ENCODE peak calls at places on chromosomes 2 and 18, in five cellular contexts. One of them, this sample, is unnamed.

GRCh38 chr2:96225016-96225533 is 16.4 kb upstream of the STARD7 start:
- DNase-seq in nephron progenitor cell: no peak
- DNase-seq in CD4-positive, alpha-beta T cell: no peak
- DNase-seq in H9: no peak
- DNase-seq in heart left ventricle: no peak
- DNase-seq in this sample: no peak

GRCh38 chr2:73855526-73855925 is 26.8 kb downstream of the STAMBP start:
- DNase-seq in nephron progenitor cell: no peak
- DNase-seq in CD4-positive, alpha-beta T cell: no peak
- DNase-seq in H9: no peak
- DNase-seq in heart left ventricle: no peak
- DNase-seq in this sample: no peak

GRCh38 chr18:33871363-33872025 is 293.5 kb downstream of the ASXL3 start:
- DNase-seq in nephron progenitor cell: no peak
- DNase-seq in CD4-positive, alpha-beta T cell: no peak
- DNase-seq in H9: no peak
- DNase-seq in heart left ventricle: no peak
- DNase-seq in this sample: no peak

GRCh38 chr2:188291142-188291616 is 495 bp upstream of the GULP1 start:
- DNase-seq in nephron progenitor cell: no peak
- DNase-seq in CD4-positive, alpha-beta T cell: no peak
- DNase-seq in H9: no peak
- DNase-seq in heart left ventricle: no peak
- DNase-seq in this sample: no peak

GRCh38 chr2:46521215-46521683 is 41.9 kb downstream of the TMEM247 start:
- DNase-seq in nephron progenitor cell: no peak
- DNase-seq in CD4-positive, alpha-beta T cell: no peak
- DNase-seq in H9: no peak
- DNase-seq in heart left ventricle: peak; percentile 65
- DNase-seq in this sample: no peak

GRCh38 chr2:119982506-119982905 is 30.4 kb upstream of the EPB41L5 start:
- DNase-seq in nephron progenitor cell: no peak
- DNase-seq in CD4-positive, alpha-beta T cell: no peak
- DNase-seq in H9: no peak
- DNase-seq in heart left ventricle: no peak
- DNase-seq in this sample: no peak

GRCh38 chr2:145692971-145693478 is 1173.1 kb upstream of the ZEB2 start:
- DNase-seq in nephron progenitor cell: no peak
- DNase-seq in CD4-positive, alpha-beta T cell: no peak
- DNase-seq in H9: no peak
- DNase-seq in heart left ventricle: no peak
- DNase-seq in this sample: peak; percentile 12

GRCh38 chr2:174827371-174828369 is 63.4 kb upstream of the CHRNA1 start:
- DNase-seq in nephron progenitor cell: no peak
- DNase-seq in CD4-positive, alpha-beta T cell: no peak
- DNase-seq in H9: no peak
- DNase-seq in heart left ventricle: no peak
- DNase-seq in this sample: no peak

GRCh38 chr2:19868705-19869550 is 32.9 kb downstream of the TTC32 start:
- DNase-seq in nephron progenitor cell: peak; percentile 66
- DNase-seq in CD4-positive, alpha-beta T cell: peak; percentile 52
- DNase-seq in H9: peak; percentile 73
- DNase-seq in heart left ventricle: peak; percentile 55
- DNase-seq in this sample: no peak

GRCh38 chr2:109604597-109604996 is 9.2 kb downstream of the SEPTIN10 start:
- DNase-seq in nephron progenitor cell: no peak
- DNase-seq in CD4-positive, alpha-beta T cell: no peak
- DNase-seq in H9: no peak
- DNase-seq in heart left ventricle: no peak
- DNase-seq in this sample: no peak

GRCh38 chr2:191478754-191479679 is 198.9 kb upstream of the NABP1 start:
- DNase-seq in nephron progenitor cell: no peak
- DNase-seq in CD4-positive, alpha-beta T cell: no peak
- DNase-seq in H9: no peak
- DNase-seq in heart left ventricle: peak; percentile 51
- DNase-seq in this sample: no peak

GRCh38 chr2:197975956-197976519 is 171.6 kb downstream of the PLCL1 start:
- DNase-seq in nephron progenitor cell: no peak
- DNase-seq in CD4-positive, alpha-beta T cell: no peak
- DNase-seq in H9: no peak
- DNase-seq in heart left ventricle: no peak
- DNase-seq in this sample: no peak

GRCh38 chr2:222701709-222702108 is 30.3 kb downstream of the MOGAT1 start:
- DNase-seq in nephron progenitor cell: no peak
- DNase-seq in CD4-positive, alpha-beta T cell: no peak
- DNase-seq in H9: no peak
- DNase-seq in heart left ventricle: no peak
- DNase-seq in this sample: no peak

GRCh38 chr2:141906673-141907072 is 224.1 kb downstream of the LRP1B start:
- DNase-seq in nephron progenitor cell: no peak
- DNase-seq in CD4-positive, alpha-beta T cell: no peak
- DNase-seq in H9: no peak
- DNase-seq in heart left ventricle: no peak
- DNase-seq in this sample: no peak

GRCh38 chr2:19549821-19550220 is 191.4 kb upstream of the OSR1 start:
- DNase-seq in nephron progenitor cell: no peak
- DNase-seq in CD4-positive, alpha-beta T cell: no peak
- DNase-seq in H9: no peak
- DNase-seq in heart left ventricle: no peak
- DNase-seq in this sample: no peak

GRCh38 chr18:77054288-77054605 is 78.3 kb downstream of the MBP start:
- DNase-seq in nephron progenitor cell: no peak
- DNase-seq in CD4-positive, alpha-beta T cell: no peak
- DNase-seq in H9: no peak
- DNase-seq in heart left ventricle: no peak
- DNase-seq in this sample: no peak

GRCh38 chr2:65142515-65142914 is 12.6 kb upstream of the RAB1A start:
- DNase-seq in nephron progenitor cell: no peak
- DNase-seq in CD4-positive, alpha-beta T cell: no peak
- DNase-seq in H9: no peak
- DNase-seq in heart left ventricle: no peak
- DNase-seq in this sample: no peak

GRCh38 chr2:45067859-45068642 is 58.8 kb upstream of the SIX2 start:
- DNase-seq in nephron progenitor cell: peak; percentile 62
- DNase-seq in CD4-positive, alpha-beta T cell: no peak
- DNase-seq in H9: peak; percentile 44
- DNase-seq in heart left ventricle: no peak
- DNase-seq in this sample: no peak

GRCh38 chr2:181430406-181431199 is 26.6 kb upstream of the ITGA4 start:
- DNase-seq in nephron progenitor cell: no peak
- DNase-seq in CD4-positive, alpha-beta T cell: no peak
- DNase-seq in H9: no peak
- DNase-seq in heart left ventricle: no peak
- DNase-seq in this sample: no peak

GRCh38 chr2:100041946-100042345 is 100.4 kb downstream of the AFF3 start:
- DNase-seq in nephron progenitor cell: peak; percentile 28
- DNase-seq in CD4-positive, alpha-beta T cell: no peak
- DNase-seq in H9: no peak
- DNase-seq in heart left ventricle: no peak
- DNase-seq in this sample: no peak

GRCh38 chr2:46653539-46653938 is 174.2 kb downstream of the TMEM247 start:
- DNase-seq in nephron progenitor cell: no peak
- DNase-seq in CD4-positive, alpha-beta T cell: no peak
- DNase-seq in H9: no peak
- DNase-seq in heart left ventricle: no peak
- DNase-seq in this sample: no peak

GRCh38 chr2:46306988-46307655 is 9.9 kb downstream of the EPAS1 start:
- DNase-seq in nephron progenitor cell: no peak
- DNase-seq in CD4-positive, alpha-beta T cell: no peak
- DNase-seq in H9: no peak
- DNase-seq in heart left ventricle: peak; percentile 50
- DNase-seq in this sample: no peak

GRCh38 chr2:22904126-22904684 is 480.8 kb upstream of the KLHL29 start:
- DNase-seq in nephron progenitor cell: peak; percentile 72
- DNase-seq in CD4-positive, alpha-beta T cell: no peak
- DNase-seq in H9: peak; percentile 67
- DNase-seq in heart left ventricle: no peak
- DNase-seq in this sample: no peak

GRCh38 chr2:83055338-83056010 is 1403.6 kb downstream of the SUCLG1 start:
- DNase-seq in nephron progenitor cell: no peak
- DNase-seq in CD4-positive, alpha-beta T cell: no peak
- DNase-seq in H9: no peak
- DNase-seq in heart left ventricle: no peak
- DNase-seq in this sample: no peak

GRCh38 chr2:84257871-84258270 is 201.2 kb downstream of the SUCLG1 start:
- DNase-seq in nephron progenitor cell: no peak
- DNase-seq in CD4-positive, alpha-beta T cell: no peak
- DNase-seq in H9: no peak
- DNase-seq in heart left ventricle: no peak
- DNase-seq in this sample: no peak

GRCh38 chr2:2573658-2574293 is 242.7 kb upstream of the MYT1L start:
- DNase-seq in nephron progenitor cell: no peak
- DNase-seq in CD4-positive, alpha-beta T cell: no peak
- DNase-seq in H9: no peak
- DNase-seq in heart left ventricle: no peak
- DNase-seq in this sample: no peak

This sample was measured in brain pericyte.